ENCODE peak calls at places on chromosomes 13 and 19, in seven cellular contexts. E, K, C, P, D, B and U are unnamed samples.

GRCh38 chr13:73754241-73754640 is 380.0 kb downstream of the KLF12 start:
- DNase-seq in C (no peak), K (no peak), D (no peak), B (no peak), E (no peak), P (no peak), U (no peak)

GRCh38 chr13:75222031-75222430 is 259.9 kb downstream of the TBC1D4 start:
- DNase-seq in B (no peak), D (no peak), E (no peak), C (no peak), P (no peak), K (no peak), U (peak)

GRCh38 chr13:104296301-104296700 is 1230.1 kb upstream of the SLC10A2 start:
- DNase-seq in P (no peak), C (no peak), E (no peak), K (no peak), D (no peak), B (no peak), U (no peak)

GRCh38 chr19:4077800-4078683 is 11.3 kb upstream of the ZBTB7A start:
- DNase-seq in B (no peak), D (peak), E (peak), C (no peak), P (no peak), K (peak), U (no peak)

GRCh38 chr19:3075605-3076431 is 13.5 kb upstream of the TLE5 start:
- DNase-seq in K (peak), D (no peak), P (no peak), E (no peak), C (no peak), B (no peak), U (no peak)

GRCh38 chr13:62482351-62482750 is 1066.7 kb upstream of the PCDH20 start:
- DNase-seq in P (no peak), C (no peak), E (no peak), D (no peak), B (no peak), K (no peak), U (peak)

GRCh38 chr13:71169125-71169524 is 697.9 kb downstream of the DACH1 start:
- DNase-seq in B (no peak), E (no peak), D (no peak), C (no peak), P (no peak), K (no peak), U (no peak)

GRCh38 chr13:99367663-99368448 is 60.7 kb upstream of the GPR183 start:
- DNase-seq in B (no peak), D (no peak), P (no peak), K (no peak), C (no peak), E (no peak), U (no peak)

GRCh38 chr19:46461537-46461936 is 9.8 kb downstream of the PNMA8A start:
- DNase-seq in K (no peak), D (no peak), B (no peak), E (no peak), P (no peak), C (no peak), U (peak)

GRCh38 chr19:47573076-47574026 is at the start of gene ZNF541:
- DNase-seq in E (peak), K (no peak), C (no peak), B (no peak), P (peak), D (peak), U (no peak)

GRCh38 chr13:30396434-30397075 is 25.7 kb upstream of the UBE2L5 start:
- DNase-seq in D (no peak), K (no peak), E (no peak), P (no peak), C (no peak), B (no peak), U (peak)

GRCh38 chr13:43298799-43299198 is 275.4 kb downstream of the DNAJC15 start:
- DNase-seq in P (no peak), B (no peak), E (no peak), K (no peak), C (no peak), D (no peak), U (peak)
- H3K4me3 ChIP-seq in P (no peak), B (no peak), E (no peak), K (no peak), C (no peak), D (no peak), U (no peak)

GRCh38 chr19:57583104-57583520 is 833 bp upstream of the ZIK1 start:
- DNase-seq in P (no peak), E (no peak), C (no peak), K (no peak), B (no peak), D (no peak), U (no peak)

GRCh38 chr19:57587529-57587928 is 3.6 kb downstream of the ZIK1 start:
- DNase-seq in E (no peak), C (peak), D (no peak), K (no peak), P (no peak), B (peak), U (peak)

GRCh38 chr19:57578487-57579205 is at the start of gene ZNF416:
- DNase-seq in E (peak), D (peak), P (peak), K (peak), B (peak), C (peak), U (peak)

GRCh38 chr19:57583521-57584416 is at the start of gene ZIK1:
- DNase-seq in E (peak), P (peak), C (peak), K (no peak), B (peak), D (peak), U (peak)
- TF ChIP-seq CTCF in E (peak), P (no peak), C (no peak), K (no peak), B (no peak), D (no peak), U (peak)

GRCh38 chr19:49333426-49334288 is 1.5 kb upstream of the CD37 start:
- DNase-seq in E (no peak), D (no peak), P (peak), C (no peak), B (no peak), K (peak), U (peak)
- H3K4me3 ChIP-seq in E (no peak), D (no peak), P (no peak), C (no peak), B (no peak), K (peak), U (no peak)

DNA sequence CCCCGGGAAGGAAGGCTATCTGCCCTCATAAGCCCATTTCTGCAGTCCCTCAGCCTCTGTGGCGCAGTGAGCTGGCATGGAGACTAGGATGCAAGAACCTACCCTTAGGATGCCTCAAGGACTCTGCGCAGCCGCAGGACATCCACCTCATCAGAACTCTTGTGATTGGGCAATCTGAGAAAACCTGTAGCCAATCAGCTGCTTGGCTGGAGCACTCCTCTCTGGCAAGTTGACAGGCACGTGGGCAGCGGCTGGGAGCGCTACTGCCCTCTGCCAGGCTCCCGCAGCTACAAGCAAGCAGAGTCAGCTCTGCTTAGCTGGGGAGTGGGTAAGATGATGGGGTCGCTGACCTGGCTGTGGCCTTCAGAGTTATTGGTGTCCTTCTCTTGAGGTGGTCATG is 1.5 kb upstream of the ECSIT start:
- DNase-seq in B (no peak), K (peak), C (peak), P (peak), E (peak), D (peak), U (peak)
- TF ChIP-seq CTCF in B (peak), K (peak), C (peak), P (peak), E (peak), D (no peak), U (peak)

DNA sequence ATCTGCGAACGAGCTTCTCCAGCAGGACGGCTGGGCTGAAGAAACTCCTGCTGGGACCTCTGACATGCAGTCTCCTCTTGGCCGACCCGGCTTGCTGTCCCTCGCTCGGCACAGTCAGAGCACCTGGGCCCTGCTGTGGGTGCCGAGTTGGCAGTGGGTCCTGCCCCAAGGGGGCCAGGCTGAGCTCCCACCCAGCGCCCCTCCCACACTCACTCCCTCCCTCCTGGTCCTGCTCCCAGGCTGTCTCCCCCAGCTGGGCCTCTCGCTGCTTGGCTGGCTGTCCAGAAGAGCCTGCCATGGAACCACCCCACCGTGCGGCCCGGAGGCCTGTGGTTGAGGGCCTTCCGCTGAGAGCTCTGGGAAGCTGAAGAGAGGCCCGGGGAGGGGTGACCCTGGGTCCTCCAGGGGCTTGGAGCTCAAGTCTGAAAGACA is 6.0 kb downstream of the AKT2 start:
- DNase-seq in K (no peak), B (no peak), E (peak), D (peak), P (peak), C (peak), U (no peak)
- H3K4me3 ChIP-seq in K (no peak), B (no peak), E (peak), D (peak), P (peak), C (peak), U (no peak)

DNA sequence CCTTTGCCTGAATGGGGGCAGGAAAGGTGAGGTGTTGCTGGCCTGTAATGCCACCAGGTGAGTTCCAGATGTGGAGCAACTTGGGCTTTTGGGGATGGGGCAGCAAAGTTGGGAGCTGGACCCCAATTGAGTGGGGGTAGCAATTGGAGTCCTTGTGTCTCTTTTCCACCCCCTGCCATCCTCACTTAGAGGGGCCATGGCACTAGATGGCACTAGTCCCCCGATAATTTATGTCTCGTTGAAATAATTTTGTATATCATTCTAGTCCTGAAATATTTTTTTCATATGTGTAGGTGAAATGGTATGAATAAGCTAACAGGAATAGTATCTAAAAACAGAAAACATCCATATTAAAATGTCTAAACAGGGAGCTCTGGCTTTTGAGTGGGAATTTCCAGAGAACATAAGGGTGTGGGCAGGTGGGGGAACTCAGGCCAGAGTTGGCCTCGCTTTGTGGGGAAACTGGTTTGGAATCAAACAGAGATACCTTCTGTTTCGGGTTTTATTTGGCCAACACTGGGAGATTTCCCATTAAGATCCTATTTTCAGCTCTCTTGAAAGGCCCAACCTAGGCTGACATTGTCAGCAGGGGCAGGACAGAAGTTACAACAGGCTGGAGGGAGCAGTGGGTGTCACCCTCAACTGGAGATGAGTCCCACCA is 3.4 kb downstream of the ZNF576 start:
- DNase-seq in D (no peak), P (no peak), B (no peak), E (no peak), C (no peak), K (no peak), U (no peak)
- TF ChIP-seq CTCF in D (no peak), P (no peak), B (no peak), E (no peak), C (no peak), K (peak), U (no peak)

DNA sequence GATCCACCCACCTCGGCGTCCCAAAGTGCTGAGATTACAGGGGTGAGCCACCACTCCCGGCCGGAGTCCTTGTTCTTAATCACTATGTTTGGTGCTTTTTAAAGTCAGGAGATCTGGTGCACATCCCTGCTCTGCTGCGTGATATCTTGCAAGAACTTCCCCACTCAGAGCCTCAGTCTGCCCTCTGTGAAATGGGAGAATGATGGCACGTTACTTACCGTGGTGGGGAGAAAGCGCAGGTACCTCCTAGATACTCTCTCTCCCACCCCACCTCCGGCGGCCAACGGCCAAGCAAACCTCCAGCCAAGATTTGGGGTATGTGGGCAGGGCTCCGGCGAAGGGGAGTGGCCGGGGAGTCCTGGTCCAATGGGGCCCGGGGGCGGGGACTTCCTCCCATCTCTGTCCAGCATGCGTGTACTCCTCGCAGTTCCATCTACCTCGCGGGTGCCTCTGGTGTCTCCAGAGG is at the start of gene RYR1:
- DNase-seq in K (peak), C (no peak), B (no peak), P (peak), E (peak), D (no peak), U (peak)
- H3K4me3 ChIP-seq in K (no peak), C (no peak), B (no peak), P (no peak), E (peak), D (no peak), U (no peak)